ENCODE peak calls at places on chromosome 19, in nine cellular contexts. L is substantia nigra; U is Daoy; B is stimulated activated CD4-positive, alpha-beta T cell treated with anti-CD3 and anti-CD28 coated beads, Interleukin-12 subunit alpha, Interleukin-12 subunit beta, amount 100 ng/mL, for 48 hours; X is activated naive CD8-positive, alpha-beta T cell treated with anti-CD3 and anti-CD28 coated beads for 36 hours; K is lower lobe of right lung; C is A549; M is AG08396; Z is SK-N-SH. W is an unnamed sample.

GRCh38 chr19:41409288-41409687 is 11.7 kb downstream of the BCKDHA start:
- DNase-seq in L (no peak), U (peak), B (no peak), X (no peak), K (peak), C (peak), M (peak), Z (no peak), W (peak)

GRCh38 chr19:4580961-4581380 is 21.5 kb upstream of the SEMA6B start:
- DNase-seq in L (no peak), U (no peak), B (no peak), X (no peak), K (no peak), C (no peak), M (no peak), Z (no peak), W (no peak)

GRCh38 chr19:10961073-10961762 is 388 bp downstream of the SMARCA4 start:
- DNase-seq in L (no peak), U (peak), B (no peak), X (no peak), K (peak), C (no peak), M (peak), Z (peak), W (no peak)

GRCh38 chr19:45182758-45183157 is 4.2 kb downstream of the BLOC1S3 start:
- DNase-seq in L (no peak), U (peak), B (no peak), X (no peak), K (no peak), C (no peak), M (no peak), Z (no peak), W (no peak)

GRCh38 chr19:36257512-36257876 is 42.6 kb downstream of the ZNF146 start:
- DNase-seq in L (no peak), U (peak), B (no peak), X (no peak), K (no peak), C (no peak), M (no peak), Z (peak), W (no peak)

GRCh38 chr19:16449330-16449961 is 22.3 kb downstream of the EPS15L1 start:
- DNase-seq in L (no peak), U (no peak), B (no peak), X (peak), K (no peak), C (no peak), M (no peak), Z (no peak), W (no peak)

GRCh38 chr19:5006201-5006600 is 37.3 kb downstream of the KDM4B start:
- DNase-seq in L (no peak), U (peak), B (no peak), X (no peak), K (no peak), C (no peak), M (no peak), Z (no peak), W (no peak)

GRCh38 chr19:5941673-5942072 is 27.6 kb downstream of the CAPS start:
- DNase-seq in L (no peak), U (no peak), B (no peak), X (no peak), K (no peak), C (no peak), M (no peak), Z (no peak), W (no peak)

GRCh38 chr19:6503407-6504201 is 1.5 kb upstream of the TUBB4A start:
- DNase-seq in L (no peak), U (no peak), B (no peak), X (no peak), K (no peak), C (no peak), M (no peak), Z (no peak), W (no peak)

GRCh38 chr19:40588110-40588854 is 11.6 kb downstream of the SHKBP1 start:
- DNase-seq in L (no peak), U (peak), B (no peak), X (no peak), K (no peak), C (peak), M (no peak), Z (no peak), W (no peak)

GRCh38 chr19:39156230-39156890 is 30.8 kb downstream of the PAK4 start:
- DNase-seq in L (no peak), U (peak), B (no peak), X (no peak), K (no peak), C (no peak), M (peak), Z (no peak), W (no peak)

GRCh38 chr19:40313229-40313983 is 28.3 kb upstream of the AKT2 start:
- DNase-seq in L (no peak), U (no peak), B (no peak), X (no peak), K (no peak), C (no peak), M (no peak), Z (no peak), W (no peak)

GRCh38 chr19:46241676-46242075 is 12.1 kb downstream of the IGFL1 start:
- DNase-seq in L (no peak), U (no peak), B (no peak), X (no peak), K (no peak), C (no peak), M (no peak), Z (no peak), W (no peak)

GRCh38 chr19:38557205-38557799 is 60.5 kb downstream of the MAP4K1 start:
- DNase-seq in L (no peak), U (peak), B (no peak), X (no peak), K (peak), C (peak), M (no peak), Z (no peak), W (no peak)

GRCh38 chr19:13782537-13782936 is 8.3 kb downstream of the C19orf53 start:
- DNase-seq in L (no peak), U (no peak), B (no peak), X (no peak), K (no peak), C (no peak), M (no peak), Z (no peak), W (no peak)

GRCh38 chr19:5891572-5891937 is 12.0 kb downstream of the NDUFA11 start:
- DNase-seq in L (no peak), U (peak), B (no peak), X (no peak), K (no peak), C (no peak), M (no peak), Z (peak), W (no peak)

GRCh38 chr19:45922281-45922680 is 7.7 kb upstream of the NANOS2 start:
- DNase-seq in L (no peak), U (no peak), B (no peak), X (no peak), K (no peak), C (peak), M (no peak), Z (no peak), W (peak)

GRCh38 chr19:28836366-28836765 is 376.6 kb downstream of the UQCRFS1 start:
- DNase-seq in L (no peak), U (no peak), B (no peak), X (no peak), K (no peak), C (no peak), M (no peak), Z (no peak), W (no peak)

GRCh38 chr19:55712804-55713631 is 25.2 kb downstream of the NLRP9 start:
- DNase-seq in L (no peak), U (no peak), B (no peak), X (no peak), K (no peak), C (no peak), M (no peak), Z (no peak), W (no peak)

GRCh38 chr19:51729781-51730180 is 6.0 kb upstream of the HAS1 start:
- DNase-seq in L (no peak), U (no peak), B (no peak), X (no peak), K (no peak), C (no peak), M (no peak), Z (no peak), W (no peak)

GRCh38 chr19:39078436-39079200 is 5.5 kb upstream of the ACP7 start:
- DNase-seq in L (no peak), U (peak), B (no peak), X (no peak), K (no peak), C (peak), M (peak), Z (no peak), W (peak)

GRCh38 chr19:50498219-50499056 is 12.6 kb downstream of the JOSD2 start:
- DNase-seq in L (no peak), U (no peak), B (no peak), X (no peak), K (no peak), C (no peak), M (no peak), Z (no peak), W (no peak)

GRCh38 chr19:3114018-3114726 is 20.0 kb downstream of the GNA11 start:
- DNase-seq in L (no peak), U (no peak), B (no peak), X (no peak), K (no peak), C (no peak), M (no peak), Z (no peak), W (no peak)

GRCh38 chr19:1104452-1105216 is 840 bp downstream of the GPX4 start:
- DNase-seq in L (peak), U (peak), B (no peak), X (peak), K (peak), C (peak), M (peak), Z (peak), W (peak)

GRCh38 chr19:48603449-48603848 is 3.1 kb upstream of the SPACA4 start:
- DNase-seq in L (no peak), U (no peak), B (no peak), X (no peak), K (no peak), C (no peak), M (no peak), Z (no peak), W (no peak)